ENCODE peak calls at places on chromosomes 4 and X, in nine cellular contexts. N, M, H, E, Q, F, L, A and J are unnamed samples.

GRCh38 chr4:14719053-14719452 is 283.2 kb upstream of the CPEB2 start:
- DNase-seq in N (peak; percentile 7), M (no peak), H (no peak), E (no peak), Q (no peak), F (peak; percentile 91), L (no peak), A (no peak), J (no peak)

GRCh38 chr4:11566440-11567022 is 137.8 kb upstream of the HS3ST1 start:
- DNase-seq in N (peak; percentile 77), M (no peak), H (no peak), E (no peak), Q (no peak), F (no peak), L (no peak), A (no peak), J (no peak)

GRCh38 chr4:17168571-17168970 is 270.1 kb upstream of the LDB2 start:
- DNase-seq in N (peak; percentile 87), M (no peak), H (no peak), E (no peak), Q (no peak), F (peak; percentile 96), L (no peak), A (no peak), J (no peak)

GRCh38 chr4:148980782-148981181 is 538.6 kb upstream of the NR3C2 start:
- DNase-seq in N (no peak), M (no peak), H (no peak), E (no peak), Q (no peak), F (no peak), L (no peak), A (no peak), J (no peak)

GRCh38 chr4:41294445-41295062 is 37.8 kb downstream of the UCHL1 start:
- DNase-seq in N (no peak), M (no peak), H (no peak), E (no peak), Q (no peak), F (no peak), L (no peak), A (no peak), J (no peak)

GRCh38 chr4:78155616-78156105 is 98.5 kb downstream of the FRAS1 start:
- DNase-seq in N (no peak), M (no peak), H (no peak), E (no peak), Q (no peak), F (peak; percentile 84), L (no peak), A (no peak), J (no peak)

GRCh38 chr4:80279751-80280150 is 13.3 kb downstream of the FGF5 start:
- DNase-seq in N (no peak), M (no peak), H (no peak), E (no peak), Q (no peak), F (no peak), L (no peak), A (no peak), J (no peak)

GRCh38 chr4:110287130-110287529 is 88.7 kb upstream of the ELOVL6 start:
- DNase-seq in N (peak; percentile 81), M (peak; percentile 13), H (no peak), E (no peak), Q (no peak), F (peak; percentile 83), L (no peak), A (peak; percentile 69), J (no peak)

GRCh38 chrX:39559229-39559628 is 538.5 kb downstream of the BCOR start:
- DNase-seq in N (peak; percentile 4), M (no peak), H (no peak), E (no peak), Q (no peak), F (peak; percentile 17), L (no peak), A (no peak), J (no peak)

GRCh38 chr4:60923075-60923474 is 277.1 kb upstream of the ADGRL3 start:
- DNase-seq in N (no peak), M (no peak), H (no peak), E (no peak), Q (no peak), F (no peak), L (no peak), A (no peak), J (no peak)

GRCh38 chrX:11450354-11450753 is 157.1 kb downstream of the AMELX start:
- DNase-seq in N (peak; percentile 15), M (no peak), H (no peak), E (no peak), Q (no peak), F (peak; percentile 27), L (no peak), A (no peak), J (no peak)

GRCh38 chr4:77815651-77816050 is 3.5 kb downstream of the CNOT6L start:
- DNase-seq in N (no peak), M (no peak), H (no peak), E (no peak), Q (no peak), F (no peak), L (no peak), A (no peak), J (no peak)

GRCh38 chrX:108537005-108537404 is 97.4 kb downstream of the COL4A5 start:
- DNase-seq in N (peak; percentile 38), M (no peak), H (no peak), E (no peak), Q (no peak), F (peak; percentile 45), L (no peak), A (peak; percentile 5), J (no peak)

GRCh38 chr4:116561717-116562116 is 523.7 kb downstream of the TRAM1L1 start:
- DNase-seq in N (no peak), M (no peak), H (no peak), E (no peak), Q (no peak), F (no peak), L (no peak), A (no peak), J (no peak)